ENCODE peak calls at places on chromosomes 7 and 10, in six cellular contexts. K is psoas muscle, O is AG09309, Y is PC-9, L is EH, A is NCI-H748 treated with DMSO at 0.1 percent for 48 hours. J is an unnamed sample.

GRCh38 chr7:150901160-150902035 is 49.1 kb downstream of the AOC1 start:
- DNase-seq in A (no peak), K (no peak), L (no peak), Y (peak), O (no peak), J (no peak)

GRCh38 chr10:47303866-47304265 is 3.9 kb downstream of the GDF10 start:
- DNase-seq in A (no peak), O (no peak), L (no peak), Y (no peak), K (no peak), J (no peak)

GRCh38 chr10:58667658-58668310 is 155.1 kb downstream of the BICC1 start:
- DNase-seq in K (no peak), O (no peak), L (peak), A (no peak), Y (no peak), J (no peak)

GRCh38 chr7:30159698-30160143 is 24.9 kb downstream of the MTURN start:
- DNase-seq in K (no peak), Y (no peak), O (no peak), L (peak), A (peak), J (peak)

GRCh38 chr7:142866361-142867096 is 11.7 kb downstream of the EPHB6 start:
- DNase-seq in O (no peak), Y (peak), A (peak), L (peak), K (no peak), J (no peak)

GRCh38 chr10:111093741-111094380 is 17.0 kb downstream of the ADRA2A start:
- DNase-seq in A (no peak), L (peak), O (no peak), Y (no peak), K (no peak), J (no peak)

GRCh38 chr10:92222603-92223275 is 68.1 kb downstream of the CPEB3 start:
- DNase-seq in K (no peak), L (peak), Y (no peak), A (no peak), O (no peak), J (no peak)

GRCh38 chr10:88810196-88810961 is 7.8 kb downstream of the LIPM start:
- DNase-seq in K (no peak), O (peak), L (peak), A (peak), Y (peak), J (peak)

GRCh38 chr10:58784361-58784760 is 271.7 kb downstream of the BICC1 start:
- DNase-seq in Y (no peak), A (no peak), K (no peak), L (no peak), O (no peak), J (no peak)

GRCh38 chr10:31034041-31034918 is 2.6 kb upstream of the ZNF438 start:
- DNase-seq in O (peak), K (no peak), L (peak), A (no peak), Y (no peak), J (no peak)

GRCh38 chr10:63798599-63799498 is 277.6 kb downstream of the REEP3 start:
- DNase-seq in L (peak), K (peak), O (peak), Y (no peak), A (no peak), J (peak)

GRCh38 chr7:29957921-29958320 is 31.7 kb downstream of the SCRN1 start:
- DNase-seq in O (no peak), K (no peak), L (no peak), Y (no peak), A (no peak), J (no peak)

GRCh38 chr7:1140481-1141104 is 19.4 kb downstream of the ZFAND2A start:
- DNase-seq in A (no peak), O (no peak), Y (no peak), K (no peak), L (no peak), J (no peak)

GRCh38 chr10:3992374-3993178 is 207.6 kb upstream of the KLF6 start:
- DNase-seq in O (no peak), K (no peak), A (no peak), L (no peak), Y (no peak), J (no peak)

GRCh38 chr10:95793401-95794045 is 37.6 kb downstream of the ENTPD1 start:
- DNase-seq in K (no peak), Y (no peak), O (no peak), L (no peak), A (no peak), J (no peak)

GRCh38 chr7:92768501-92769360 is 67.6 kb downstream of the CDK6 start:
- DNase-seq in A (peak), Y (no peak), K (no peak), L (peak), O (no peak), J (peak)

GRCh38 chr10:49270565-49270964 is 28.4 kb upstream of the C10orf71 start:
- DNase-seq in O (no peak), L (no peak), A (no peak), Y (no peak), K (no peak), J (no peak)

GRCh38 chr10:77162697-77163096 is 474.9 kb downstream of the KCNMA1 start:
- DNase-seq in A (no peak), L (peak), K (no peak), O (no peak), Y (no peak), J (no peak)

GRCh38 chr10:97059006-97059871 is 126.5 kb downstream of the SLIT1 start:
- DNase-seq in A (no peak), Y (no peak), K (no peak), O (no peak), L (no peak), J (no peak)

GRCh38 chr7:36787933-36788378 is 63.7 kb upstream of the AOAH start:
- DNase-seq in O (no peak), K (no peak), Y (no peak), L (no peak), A (no peak), J (no peak)

GRCh38 chr7:94088560-94088959 is 84.4 kb upstream of the BET1 start:
- DNase-seq in Y (no peak), A (no peak), L (peak), K (no peak), O (no peak), J (no peak)

GRCh38 chr10:132961864-132962622 is 19.7 kb upstream of the CFAP46 start:
- DNase-seq in K (peak), L (peak), A (no peak), O (peak), Y (peak), J (peak)

GRCh38 chr10:93656155-93656554 is 43.8 kb downstream of the PDE6C start:
- DNase-seq in O (no peak), L (no peak), Y (no peak), K (no peak), A (no peak), J (no peak)

GRCh38 chr7:157975401-157976372 is 611.9 kb downstream of the PTPRN2 start:
- DNase-seq in Y (no peak), L (no peak), A (no peak), K (no peak), O (no peak), J (no peak)

GRCh38 chr7:6294839-6295238 is 22.4 kb upstream of the CYTH3 start:
- DNase-seq in L (no peak), O (no peak), K (no peak), A (no peak), Y (no peak), J (no peak)

GRCh38 chr7:25844109-25844915 is 307.7 kb upstream of the NFE2L3 start:
- DNase-seq in O (no peak), K (no peak), Y (no peak), A (no peak), L (peak), J (no peak)

GRCh38 chr10:120495226-120495625 is 38.2 kb downstream of the PLPP4 start:
- DNase-seq in L (peak), O (no peak), K (no peak), Y (no peak), A (no peak), J (peak)

GRCh38 chr7:99293167-99293566 is 20.5 kb downstream of the MYH16 start:
- DNase-seq in A (no peak), Y (no peak), O (no peak), L (no peak), K (no peak), J (no peak)

GRCh38 chr10:110993024-110993693 is 73.8 kb downstream of the SHOC2 start:
- DNase-seq in L (peak), Y (no peak), K (no peak), A (no peak), O (peak), J (no peak)

GRCh38 chr10:121658611-121659010 is 60.4 kb upstream of the FGFR2 start:
- DNase-seq in L (no peak), Y (no peak), K (no peak), O (no peak), A (no peak), J (no peak)

GRCh38 chr10:131706476-131706875 is 194.3 kb upstream of the PPP2R2D start:
- DNase-seq in K (no peak), Y (no peak), A (no peak), L (no peak), O (no peak), J (no peak)

GRCh38 chr7:126403040-126403439 is 849.7 kb downstream of the GRM8 start:
- DNase-seq in L (no peak), Y (no peak), A (no peak), K (no peak), O (no peak), J (no peak)

GRCh38 chr10:6275022-6275997 is 72.6 kb downstream of the PFKFB3 start:
- DNase-seq in L (peak), K (peak), Y (peak), O (peak), A (no peak), J (no peak)

GRCh38 chr7:82234457-82235049 is 209.0 kb downstream of the CACNA2D1 start:
- DNase-seq in O (peak), A (peak), L (peak), K (no peak), Y (no peak), J (peak)

J was measured in DMS153.